ENCODE peak calls at places on chromosomes 13 and 19, in six cellular contexts. M, Q, C, L, Z and R are unnamed samples.

GRCh38 chr13:57630661-57631606 is 610 bp upstream of the PCDH17 start:
- DNase-seq in L (no peak), C (no peak), Z (no peak), M (peak), Q (peak), R (no peak)

GRCh38 chr13:113763254-113763653 is 4.2 kb downstream of the TMEM255B start:
- DNase-seq in Z (no peak), L (peak), C (no peak), Q (no peak), M (no peak), R (no peak)

GRCh38 chr19:33862991-33863390 is 66.3 kb downstream of the KCTD15 start:
- DNase-seq in M (no peak), L (no peak), Z (no peak), C (no peak), Q (no peak), R (no peak)

GRCh38 chr13:32829269-32829668 is 187.0 kb upstream of the KL start:
- DNase-seq in Q (no peak), Z (no peak), C (no peak), L (no peak), M (no peak), R (no peak)

GRCh38 chr13:27425918-27426630 is 1.7 kb downstream of the GTF3A start:
- DNase-seq in M (peak), Z (peak), Q (peak), C (peak), L (peak), R (peak)

GRCh38 chr19:3466630-3467029 is 13.7 kb downstream of the SMIM24 start:
- DNase-seq in C (no peak), Z (no peak), L (no peak), M (no peak), Q (no peak), R (no peak)

GRCh38 chr19:8261881-8262280 is 46.3 kb downstream of the CD320 start:
- DNase-seq in Q (no peak), Z (peak), C (no peak), M (no peak), L (peak), R (no peak)

GRCh38 chr13:33277946-33278345 is 7.6 kb downstream of the STARD13 start:
- DNase-seq in Q (no peak), L (no peak), C (no peak), M (no peak), Z (no peak), R (no peak)

GRCh38 chr13:99828114-99828513 is 143.5 kb downstream of the ZIC5 start:
- DNase-seq in Z (no peak), Q (no peak), C (no peak), L (no peak), M (no peak), R (no peak)

GRCh38 chr19:23283925-23284324 is 33.7 kb upstream of the ZNF724 start:
- DNase-seq in Z (peak), C (peak), L (peak), Q (peak), M (no peak), R (peak)

GRCh38 chr13:49220856-49221614 is 897 bp downstream of the MLNR start:
- DNase-seq in M (no peak), Q (peak), L (no peak), Z (no peak), C (peak), R (no peak)

GRCh38 chr19:18967358-18968146 is 26.5 kb upstream of the HOMER3 start:
- DNase-seq in C (peak), M (peak), Z (peak), Q (no peak), L (peak), R (no peak)
- H3K4me3 ChIP-seq in C (no peak), M (no peak), Z (no peak), Q (no peak), L (no peak), R (no peak)

DNA sequence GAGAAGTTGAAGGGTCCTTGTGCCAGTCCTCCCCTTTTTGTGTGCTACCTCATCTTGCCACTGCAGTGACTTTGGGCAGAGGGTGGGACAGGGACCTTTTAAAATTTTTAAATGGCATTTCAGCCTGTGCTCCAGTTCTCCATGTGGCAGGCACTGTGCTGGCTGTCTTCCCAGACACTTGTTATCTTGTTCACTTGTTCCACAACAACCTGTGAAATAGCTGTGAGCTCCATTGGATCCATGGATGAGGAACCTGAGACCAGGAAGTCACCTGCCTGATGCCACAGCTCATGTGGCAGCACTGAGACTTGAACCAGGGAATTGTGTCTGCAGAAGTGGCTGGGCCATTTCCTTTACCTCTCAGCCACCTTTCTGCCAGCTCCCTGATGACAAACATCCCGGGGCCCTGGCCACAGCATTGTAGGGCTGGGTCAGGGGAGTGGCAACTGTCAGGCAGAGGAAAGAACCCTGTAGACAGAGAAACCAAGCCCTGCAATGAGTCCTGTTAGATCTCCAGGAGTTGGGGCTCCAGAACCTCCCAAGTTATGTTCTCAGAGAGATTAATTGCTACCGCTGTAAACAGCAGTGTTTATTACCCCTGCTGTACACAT is 6.4 kb downstream of the EGLN2 start:
- DNase-seq in C (no peak), Z (no peak), Q (no peak), M (no peak), L (peak), R (peak)
- H3K4me3 ChIP-seq in C (no peak), Z (no peak), Q (no peak), M (no peak), L (no peak), R (no peak)

DNA sequence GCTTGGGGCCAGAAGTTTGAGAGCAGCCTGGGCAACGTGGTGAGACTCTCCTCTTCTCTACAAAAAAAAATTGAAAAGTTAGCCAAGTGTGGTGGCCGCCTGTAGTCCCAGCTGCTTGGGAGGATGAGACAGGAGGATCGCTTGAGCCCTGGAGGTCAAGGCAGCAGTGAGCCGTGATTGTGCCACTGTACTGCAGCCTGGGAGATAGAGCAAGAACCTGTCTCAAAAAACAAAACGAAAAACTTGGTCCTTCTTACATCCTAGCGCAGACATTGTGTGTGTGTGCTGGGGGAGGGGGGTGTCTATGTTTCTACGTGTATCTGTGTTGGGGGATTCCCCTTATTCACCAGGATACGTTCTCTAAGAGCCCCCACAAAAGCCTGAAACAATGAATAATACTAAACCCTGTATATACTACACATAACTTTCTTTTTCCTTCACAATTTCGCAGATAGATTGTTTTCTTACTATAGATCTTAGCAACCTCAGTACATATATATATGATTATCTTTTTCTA is 7.9 kb downstream of the AXL start:
- DNase-seq in Z (no peak), M (no peak), L (no peak), Q (no peak), C (no peak), R (no peak)
- H3K4me3 ChIP-seq in Z (peak), M (no peak), L (peak), Q (no peak), C (no peak), R (no peak)

DNA sequence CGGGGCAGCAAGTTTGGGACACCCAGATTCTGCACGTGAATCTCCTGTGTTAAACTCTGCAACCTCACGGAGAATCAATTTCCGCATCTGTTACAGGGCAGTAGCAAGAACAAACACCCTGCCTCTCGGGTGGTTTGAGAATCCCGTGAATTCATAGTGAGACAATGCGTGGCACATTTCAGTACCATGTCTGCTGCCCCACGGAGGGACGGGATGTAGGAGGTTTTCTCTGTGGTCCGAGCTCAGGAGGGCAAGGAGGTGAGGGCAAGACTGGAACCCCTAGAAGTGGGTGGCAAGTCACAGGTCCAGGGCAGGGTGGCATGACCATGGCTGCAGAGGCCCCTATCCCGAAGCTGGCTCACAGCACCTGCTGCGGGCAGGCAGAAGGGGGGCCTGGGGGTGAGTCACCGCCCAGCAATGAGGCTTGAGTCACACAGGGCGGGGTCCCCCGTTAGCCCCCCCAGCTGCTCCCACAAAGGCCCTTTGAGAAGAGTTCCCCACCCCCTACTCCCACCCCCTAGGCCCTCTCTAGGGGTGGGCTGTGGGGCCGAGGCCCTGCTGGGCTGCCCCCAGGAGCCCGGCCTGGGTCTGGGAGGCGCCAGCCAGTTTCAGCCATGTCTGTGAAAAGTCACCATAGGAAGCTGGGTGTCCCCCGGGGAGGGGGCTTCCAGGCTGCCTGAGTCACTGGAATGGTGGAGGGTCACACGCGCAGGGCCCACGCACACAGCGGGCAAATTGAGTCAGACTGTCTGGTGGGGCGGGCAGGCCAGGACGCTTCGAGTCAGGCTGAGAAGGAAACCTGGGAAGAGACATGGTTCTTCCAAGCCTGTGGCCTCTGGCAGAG is 25.8 kb upstream of the NANOS3 start:
- DNase-seq in M (peak), Q (no peak), L (peak), C (peak), Z (peak), R (peak)
- H3K4me3 ChIP-seq in M (peak), Q (no peak), L (peak), C (peak), Z (peak), R (no peak)

GRCh38 chr19:51016798-51017683 is 2.5 kb downstream of the KLK10 start:
- DNase-seq in Q (peak), Z (peak), L (peak), M (peak), C (peak), R (no peak)
- H3K4me3 ChIP-seq in Q (peak), Z (no peak), L (peak), M (peak), C (no peak), R (no peak)

DNA sequence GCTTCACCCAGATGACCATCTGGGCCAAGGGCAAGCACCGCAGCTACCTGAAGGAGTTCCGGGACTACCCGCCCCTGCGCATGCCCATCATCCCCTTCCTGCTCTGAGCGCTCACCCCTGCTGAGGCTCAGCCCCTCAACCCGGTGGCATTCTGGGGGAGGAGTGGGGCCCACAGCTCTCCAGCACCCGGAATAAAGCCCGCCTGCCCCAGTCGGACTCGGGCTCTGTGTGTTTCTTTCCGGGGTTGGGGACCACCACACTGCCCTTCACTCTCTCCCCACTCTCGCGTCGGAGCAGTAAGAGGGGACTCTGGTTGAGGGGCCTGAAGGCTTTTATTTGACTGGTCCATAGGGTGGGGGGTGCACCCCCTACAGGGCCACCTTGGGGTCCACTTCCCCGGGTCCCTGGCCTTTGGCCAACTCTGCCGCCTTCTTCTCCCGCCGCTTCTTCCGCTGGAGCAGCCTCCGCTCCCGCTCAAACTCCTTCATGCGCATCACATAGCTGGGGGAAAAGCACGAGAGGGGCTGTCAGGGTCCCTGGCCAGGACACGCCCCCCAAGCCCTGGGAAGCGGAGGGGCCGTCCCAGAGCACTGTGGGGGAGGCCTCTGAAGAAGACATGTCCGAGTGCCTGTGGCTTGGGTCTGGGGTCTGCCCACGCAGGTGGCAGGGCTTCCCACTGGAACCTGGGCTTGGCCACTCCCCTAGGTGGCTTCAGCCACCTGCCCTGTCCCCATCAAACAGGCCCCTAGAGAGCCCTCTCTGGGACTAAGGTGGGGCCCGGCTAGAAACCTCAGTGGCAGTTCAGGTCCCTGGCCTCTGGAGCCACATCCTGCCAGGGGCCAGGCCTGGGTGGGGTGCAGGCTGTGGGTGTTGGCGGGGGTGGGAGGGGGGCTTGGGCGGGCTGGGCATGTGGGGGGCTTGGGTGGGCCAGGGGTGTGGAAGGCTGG is 5.8 kb downstream of the NDUFB7 start:
- DNase-seq in M (no peak), C (no peak), L (no peak), Q (no peak), Z (no peak), R (no peak)
- H3K4me3 ChIP-seq in M (no peak), C (no peak), L (no peak), Q (no peak), Z (no peak), R (no peak)

GRCh38 chr19:16795731-16796130 is 33.5 kb upstream of the SIN3B start:
- DNase-seq in Q (no peak), L (no peak), M (peak), Z (no peak), C (no peak), R (no peak)
- H3K4me3 ChIP-seq in Q (no peak), L (no peak), M (no peak), Z (no peak), C (no peak), R (no peak)

GRCh38 chr19:53156888-53157287 is 2.0 kb downstream of the ZNF347 start:
- DNase-seq in M (no peak), L (no peak), Q (no peak), Z (no peak), C (no peak), R (no peak)
- H3K4me3 ChIP-seq in M (no peak), L (no peak), Q (peak), Z (no peak), C (no peak), R (no peak)

GRCh38 chr19:40798223-40798996 is 581 bp upstream of the EGLN2 start:
- DNase-seq in Q (peak), Z (peak), M (peak), L (peak), C (peak), R (peak)

GRCh38 chr19:40797166-40797962 is 1.6 kb upstream of the EGLN2 start:
- DNase-seq in Z (no peak), M (no peak), Q (no peak), C (no peak), L (no peak), R (no peak)

GRCh38 chr19:40798997-40799557 is at the start of gene EGLN2:
- DNase-seq in C (no peak), L (no peak), M (no peak), Z (no peak), Q (no peak), R (no peak)

GRCh38 chr19:40799558-40800338 is 757 bp downstream of the EGLN2 start:
- DNase-seq in L (peak), C (no peak), Q (peak), Z (no peak), M (no peak), R (no peak)

GRCh38 chr19:40797963-40798222 is 1.1 kb upstream of the EGLN2 start:
- DNase-seq in C (no peak), L (no peak), M (no peak), Z (no peak), Q (no peak), R (no peak)
- H3K4me3 ChIP-seq in C (peak), L (peak), M (peak), Z (peak), Q (peak), R (no peak)